ENCODE peak calls at places on chromosomes 4 and X, in four cellular contexts. One of them, this sample, is unnamed.

GRCh38 chr4:172553216-172553615 is 615.4 kb upstream of the GALNT7 start:
- DNase-seq in mucosa of gallbladder: no peak
- DNase-seq in RCC 7860: no peak
- DNase-seq in ELR: no peak
- DNase-seq in this sample: no peak

GRCh38 chrX:150942958-150943594 is 40.1 kb upstream of the HMGB3 start:
- DNase-seq in ELR: no peak
- DNase-seq in RCC 7860: no peak
- DNase-seq in mucosa of gallbladder: no peak
- DNase-seq in this sample: no peak

GRCh38 chrX:65266482-65266881 is 268.1 kb downstream of the LAS1L start:
- DNase-seq in RCC 7860: no peak
- DNase-seq in mucosa of gallbladder: no peak
- DNase-seq in ELR: no peak
- DNase-seq in this sample: no peak

GRCh38 chr4:95102391-95102790 is 344.6 kb downstream of the BMPR1B start:
- DNase-seq in ELR: no peak
- DNase-seq in mucosa of gallbladder: no peak
- DNase-seq in RCC 7860: no peak
- DNase-seq in this sample: no peak

GRCh38 chr4:140851032-140851636 is 94.9 kb upstream of the TBC1D9 start:
- DNase-seq in mucosa of gallbladder: peak; percentile 69
- DNase-seq in ELR: peak; percentile 66
- DNase-seq in RCC 7860: peak; percentile 19
- DNase-seq in this sample: peak; percentile 51

GRCh38 chr4:111631157-111631999 is 513.9 kb upstream of the FAM241A start:
- DNase-seq in ELR: peak; percentile 54
- DNase-seq in RCC 7860: no peak
- DNase-seq in mucosa of gallbladder: no peak
- DNase-seq in this sample: no peak

GRCh38 chrX:2462780-2463179 is 38.0 kb downstream of the DHRSX start:
- DNase-seq in mucosa of gallbladder: no peak
- DNase-seq in RCC 7860: no peak
- DNase-seq in ELR: no peak
- DNase-seq in this sample: no peak

GRCh38 chr4:106240699-106241098 is 75.3 kb downstream of the TBCK start:
- DNase-seq in ELR: no peak
- DNase-seq in RCC 7860: no peak
- DNase-seq in mucosa of gallbladder: no peak
- DNase-seq in this sample: no peak

GRCh38 chr4:74311696-74312313 is 3.5 kb downstream of the EPGN start:
- DNase-seq in RCC 7860: peak; percentile 34
- DNase-seq in mucosa of gallbladder: peak; percentile 46
- DNase-seq in ELR: peak; percentile 77
- DNase-seq in this sample: peak; percentile 59

GRCh38 chr4:113457886-113458285 is 303.7 kb downstream of the CAMK2D start:
- DNase-seq in mucosa of gallbladder: no peak
- DNase-seq in ELR: no peak
- DNase-seq in RCC 7860: no peak
- DNase-seq in this sample: no peak

GRCh38 chr4:8105303-8106100 is 53.1 kb downstream of the ABLIM2 start:
- DNase-seq in ELR: no peak
- DNase-seq in mucosa of gallbladder: no peak
- DNase-seq in RCC 7860: no peak
- DNase-seq in this sample: no peak

GRCh38 chrX:31717474-31717873 is 645.6 kb upstream of the FTHL17 start:
- DNase-seq in ELR: no peak
- DNase-seq in RCC 7860: no peak
- DNase-seq in mucosa of gallbladder: no peak
- DNase-seq in this sample: no peak

GRCh38 chrX:77953300-77953699 is 16.1 kb downstream of the PGAM4 start:
- DNase-seq in RCC 7860: no peak
- DNase-seq in ELR: no peak
- DNase-seq in mucosa of gallbladder: no peak
- DNase-seq in this sample: no peak

GRCh38 chrX:129116651-129117050 is 406.6 kb downstream of the SMARCA1 start:
- DNase-seq in RCC 7860: no peak
- DNase-seq in ELR: no peak
- DNase-seq in mucosa of gallbladder: no peak
- DNase-seq in this sample: no peak

GRCh38 chrX:71532753-71533425 is at the start of gene OGT:
- DNase-seq in ELR: peak; percentile 97
- DNase-seq in mucosa of gallbladder: peak; percentile 96
- DNase-seq in RCC 7860: peak; percentile 82
- DNase-seq in this sample: peak; percentile 95

GRCh38 chrX:9604111-9604907 is 139.5 kb downstream of the TBL1X start:
- DNase-seq in mucosa of gallbladder: peak; percentile 42
- DNase-seq in ELR: no peak
- DNase-seq in RCC 7860: peak; percentile 78
- DNase-seq in this sample: no peak

GRCh38 chrX:52923781-52924241 is 26.7 kb downstream of the FAM156B start:
- DNase-seq in mucosa of gallbladder: no peak
- DNase-seq in ELR: peak; percentile 61
- DNase-seq in RCC 7860: peak; percentile 43
- DNase-seq in this sample: peak; percentile 27

This sample was measured in brain microvascular endothelial cell.